ENCODE peak calls at places on chromosomes 11 and 22, in eight cellular contexts. L, X, R, U, Q, W, N and J are unnamed samples.

GRCh38 chr11:45896392-45897068 is 10.5 kb downstream of the FREY1 start:
- DNase-seq in X (peak; percentile 79), L (peak; percentile 21), W (no peak), Q (no peak), N (peak; percentile 73), R (no peak), U (no peak), J (no peak)

GRCh38 chr11:66454253-66454652 is 12.5 kb upstream of the PELI3 start:
- DNase-seq in U (peak; percentile 37), N (peak; percentile 15), L (no peak), W (no peak), R (peak; percentile 67), Q (no peak), X (no peak), J (peak; percentile 74)

GRCh38 chr22:28019881-28020861 is 101.1 kb upstream of the PITPNB start:
- DNase-seq in L (peak; percentile 78), U (peak; percentile 53), Q (peak; percentile 64), R (peak; percentile 64), N (peak; percentile 38), W (peak; percentile 54), X (peak; percentile 90), J (peak; percentile 50)

GRCh38 chr11:123590296-123590912 is 64.0 kb downstream of the SCN3B start:
- DNase-seq in N (no peak), W (no peak), L (no peak), Q (no peak), X (no peak), U (no peak), R (peak; percentile 98), J (peak; percentile 91)

GRCh38 chr11:125378596-125378995 is 117.5 kb downstream of the FEZ1 start:
- DNase-seq in U (no peak), L (no peak), N (no peak), W (no peak), X (peak; percentile 44), R (no peak), Q (no peak), J (no peak)

GRCh38 chr11:105215528-105215927 is 76.0 kb upstream of the CARD18 start:
- DNase-seq in W (no peak), Q (no peak), L (no peak), R (no peak), N (no peak), U (no peak), X (no peak), J (no peak)

GRCh38 chr11:13341028-13341427 is 63.4 kb downstream of the BMAL1 start:
- DNase-seq in L (no peak), W (no peak), Q (no peak), N (no peak), U (peak; percentile 5), X (no peak), R (no peak), J (no peak)

GRCh38 chr11:112016088-112016764 is 9.0 kb upstream of the DLAT start:
- DNase-seq in Q (no peak), R (no peak), U (no peak), W (no peak), X (no peak), N (no peak), L (no peak), J (no peak)

GRCh38 chr22:38220163-38220562 is 18.4 kb downstream of the MAFF start:
- DNase-seq in U (no peak), Q (no peak), X (no peak), R (no peak), W (no peak), N (no peak), L (peak; percentile 38), J (no peak)

GRCh38 chr22:36425977-36426523 is 38.3 kb upstream of the MYH9 start:
- DNase-seq in N (no peak), Q (no peak), W (no peak), R (peak; percentile 20), U (no peak), L (no peak), X (peak; percentile 71), J (no peak)

GRCh38 chr22:28358244-28358777 is 321.3 kb downstream of the TTC28 start:
- DNase-seq in U (no peak), X (no peak), N (no peak), R (no peak), L (no peak), W (no peak), Q (no peak), J (no peak)

GRCh38 chr11:109138200-109138599 is 283.8 kb upstream of the C11orf87 start:
- DNase-seq in Q (no peak), N (no peak), U (no peak), R (no peak), X (no peak), L (no peak), W (no peak), J (no peak)

GRCh38 chr22:21951931-21952465 is 650 bp downstream of the PPM1F start:
- DNase-seq in Q (no peak), N (no peak), U (no peak), X (peak; percentile 54), R (peak; percentile 25), L (no peak), W (no peak), J (no peak)

GRCh38 chr11:72752088-72752914 is at the start of gene ARAP1:
- DNase-seq in N (peak; percentile 70), X (peak; percentile 77), R (peak; percentile 89), Q (peak; percentile 54), U (peak; percentile 76), W (peak; percentile 33), L (no peak), J (peak; percentile 94)

GRCh38 chr22:46115755-46116490 is 34.4 kb upstream of the PPARA start:
- DNase-seq in X (no peak), R (no peak), W (no peak), L (peak; percentile 39), N (no peak), Q (no peak), U (no peak), J (no peak)